ENCODE peak calls at places on chromosomes 1 and 21, in five cellular contexts. H, S, A, Q and G are unnamed samples. For H3K4me1, the result is how much of the 10 kb centered on the place peaks cover.

GRCh38 chr1:9115656-9116205 is 13.2 kb downstream of the GPR157 start:
- DNase-seq in H (no peak), S (no peak), A (no peak), Q (no peak), G (peak)

GRCh38 chr1:25809283-25809926 is 9.4 kb downstream of the SELENON start:
- DNase-seq in H (no peak), S (no peak), A (peak), Q (no peak), G (no peak)

GRCh38 chr1:190084552-190084951 is 393.1 kb downstream of the BRINP3 start:
- DNase-seq in H (no peak), S (no peak), A (no peak), Q (peak), G (no peak)

GRCh38 chr1:222732216-222733159 is 4.5 kb upstream of the FAM177B start:
- DNase-seq in H (no peak), S (no peak), A (no peak), Q (no peak), G (no peak)

GRCh38 chr1:204102719-204103118 is 29.8 kb downstream of the SOX13 start:
- DNase-seq in H (no peak), S (no peak), A (no peak), Q (no peak), G (no peak)

GRCh38 chr1:71651229-71651628 is 570.4 kb upstream of the ZRANB2 start:
- DNase-seq in H (no peak), S (no peak), A (no peak), Q (no peak), G (no peak)

GRCh38 chr21:39046236-39046911 is 136.9 kb downstream of the PSMG1 start:
- DNase-seq in H (no peak), S (no peak), A (no peak), Q (no peak), G (no peak)

GRCh38 chr1:199009447-199009846 is 370.6 kb downstream of the PTPRC start:
- DNase-seq in H (no peak), S (no peak), A (no peak), Q (no peak), G (no peak)

GRCh38 chr1:8816831-8817412 is 518 bp downstream of the RERE start:
- DNase-seq in H (peak), S (peak), A (peak), Q (no peak), G (peak)

GRCh38 chr1:70528591-70529333 is 117.7 kb downstream of the CTH start:
- DNase-seq in H (peak), S (peak), A (no peak), Q (peak), G (no peak)

GRCh38 chr1:36432616-36433015 is 17.6 kb downstream of the OSCP1 start:
- DNase-seq in H (peak), S (no peak), A (peak), Q (no peak), G (no peak)

GRCh38 chr1:205003358-205004145 is 39.5 kb upstream of the CNTN2 start:
- DNase-seq in H (no peak), S (no peak), A (no peak), Q (no peak), G (no peak)

GRCh38 chr1:7225711-7226505 is 440.7 kb downstream of the CAMTA1 start:
- DNase-seq in H (no peak), S (no peak), A (no peak), Q (no peak), G (no peak)

GRCh38 chr1:36475341-36475740 is 7.4 kb downstream of the CSF3R start:
- DNase-seq in H (no peak), S (no peak), A (no peak), Q (no peak), G (no peak)

GRCh38 chr1:213499444-213499843 is 448.4 kb downstream of the RPS6KC1 start:
- DNase-seq in H (no peak), S (no peak), A (no peak), Q (no peak), G (no peak)

GRCh38 chr21:38913120-38913975 is 107.6 kb downstream of the ETS2 start:
- DNase-seq in H (peak), S (peak), A (peak), Q (peak), G (peak)

GRCh38 chr1:6347641-6348487 is 45.7 kb downstream of the ACOT7 start:
- DNase-seq in H (peak), S (no peak), A (peak), Q (peak), G (no peak)

GRCh38 chr1:208834346-208835081 is 590.3 kb upstream of the PLXNA2 start:
- DNase-seq in H (no peak), S (no peak), A (no peak), Q (no peak), G (no peak)

GRCh38 chr1:173934440-173934839 is 17.3 kb upstream of the SERPINC1 start:
- DNase-seq in H (no peak), S (no peak), A (no peak), Q (no peak), G (no peak)

GRCh38 chr1:38500352-38500751 is 359.2 kb downstream of the RRAGC start:
- DNase-seq in H (no peak), S (no peak), A (no peak), Q (no peak), G (no peak)

GRCh38 chr1:1435094-1435903 is at the start of gene VWA1:
- DNase-seq in H (peak), S (peak), A (peak), Q (peak), G (peak)

GRCh38 chr1:235913311-235913710 is 46.6 kb upstream of the LYST start:
- DNase-seq in H (no peak), S (no peak), A (no peak), Q (no peak), G (no peak)

GRCh38 chr1:34985063-34985770 is at the start of gene TMEM35B:
- DNase-seq in H (peak), S (peak), A (peak), Q (peak), G (peak)

GRCh38 chr21:41612674-41613250 is 104.8 kb upstream of the TMPRSS2 start:
- DNase-seq in H (peak), S (peak), A (peak), Q (peak), G (peak)

GRCh38 chr1:67110352-67110751 is 24.4 kb downstream of the C1orf141 start:
- DNase-seq in H (no peak), S (no peak), A (no peak), Q (no peak), G (no peak)

GRCh38 chr1:58883037-58883887 is 99.4 kb upstream of the JUN start:
- DNase-seq in H (peak), S (peak), A (peak), Q (peak), G (peak)

GRCh38 chr1:155128469-155128754 is 736 bp downstream of the EFNA1 start:
- DNase-seq in H (no peak), S (no peak), A (no peak), Q (no peak), G (no peak)

GRCh38 chr1:155130272-155131006 is 2.8 kb downstream of the EFNA1 start:
- DNase-seq in H (no peak), S (no peak), A (no peak), Q (no peak), G (no peak)

GRCh38 chr1:155127672-155128468 is at the start of gene EFNA1:
- DNase-seq in H (peak), S (no peak), A (peak), Q (peak), G (peak)

GRCh38 chr1:155127105-155127671 is 488 bp upstream of the EFNA1 start:
- DNase-seq in H (peak), S (peak), A (peak), Q (peak), G (peak)

DNA sequence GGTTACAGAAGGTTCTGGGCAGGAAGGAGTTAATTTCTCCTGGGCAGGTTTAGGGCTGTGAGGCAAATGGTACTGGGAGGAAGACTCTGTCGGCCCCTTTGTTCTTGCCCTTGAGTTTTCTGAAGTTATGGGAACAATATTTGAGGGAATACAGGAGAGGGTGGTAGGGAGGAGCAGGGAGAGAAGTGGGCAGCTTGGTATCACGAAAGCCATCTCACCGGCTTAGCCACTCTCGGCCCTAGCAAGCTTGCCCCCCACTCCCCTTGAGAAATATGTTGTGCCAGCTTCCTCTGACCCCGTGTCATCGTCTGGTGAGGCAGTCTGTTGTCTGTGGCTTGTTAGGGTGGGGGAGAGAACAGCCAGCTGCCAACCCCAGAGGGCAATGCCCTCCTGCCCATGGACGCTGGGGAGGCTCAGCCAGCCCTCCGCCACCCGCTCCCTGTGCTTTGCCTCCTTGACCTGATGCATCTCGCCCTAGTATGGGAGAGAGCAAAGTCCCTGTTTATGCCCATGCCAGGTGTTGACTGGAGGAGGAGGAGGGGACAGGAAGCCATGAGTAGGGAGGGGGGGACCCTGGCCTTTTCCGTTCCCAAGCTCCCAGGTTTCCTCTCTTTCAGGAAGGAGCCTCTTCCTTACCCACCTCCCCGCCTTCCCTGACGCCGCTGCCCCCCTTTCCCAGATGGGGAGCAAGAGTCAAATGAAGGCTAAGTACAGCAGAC is 1.2 kb downstream of the EFNA1 start:
- DNase-seq in H (peak), S (no peak), A (peak), Q (peak), G (no peak)
- TF ChIP-seq POLR2A in H (peak), S (no peak), A (no peak), Q (no peak), G (no peak)

GRCh38 chr21:42760977-42761751 is 107.7 kb downstream of the PDE9A start:
- DNase-seq in H (no peak), S (no peak), A (no peak), Q (no peak), G (no peak)

GRCh38 chr21:42758721-42759593 is 105.5 kb downstream of the PDE9A start:
- DNase-seq in H (no peak), S (no peak), A (no peak), Q (no peak), G (no peak)

GRCh38 chr21:42759594-42759927 is 106.1 kb downstream of the PDE9A start:
- DNase-seq in H (no peak), S (no peak), A (no peak), Q (no peak), G (no peak)

GRCh38 chr21:42761776-42762335 is 108.4 kb downstream of the PDE9A start:
- DNase-seq in H (no peak), S (no peak), A (no peak), Q (no peak), G (no peak)

GRCh38 chr21:42760361-42760970 is 107.0 kb downstream of the PDE9A start:
- DNase-seq in H (no peak), S (no peak), A (no peak), Q (no peak), G (no peak)
- H3K4me1 ChIP-seq in H (under half), S (under half), A (under half), Q (under half), G (under half)

GRCh38 chr1:178955391-178955954 is 70.2 kb upstream of the FAM20B start:
- DNase-seq in H (no peak), S (no peak), A (no peak), Q (no peak), G (no peak)
- TF ChIP-seq POLR2A in H (no peak), S (no peak), A (no peak), Q (no peak), G (no peak)

GRCh38 chr1:193514397-193514796 is 328.0 kb upstream of the B3GALT2 start:
- DNase-seq in H (no peak), S (no peak), A (no peak), Q (no peak), G (no peak)

GRCh38 chr1:193516755-193517388 is 330.5 kb upstream of the B3GALT2 start:
- DNase-seq in H (no peak), S (no peak), A (no peak), Q (no peak), G (no peak)

DNA sequence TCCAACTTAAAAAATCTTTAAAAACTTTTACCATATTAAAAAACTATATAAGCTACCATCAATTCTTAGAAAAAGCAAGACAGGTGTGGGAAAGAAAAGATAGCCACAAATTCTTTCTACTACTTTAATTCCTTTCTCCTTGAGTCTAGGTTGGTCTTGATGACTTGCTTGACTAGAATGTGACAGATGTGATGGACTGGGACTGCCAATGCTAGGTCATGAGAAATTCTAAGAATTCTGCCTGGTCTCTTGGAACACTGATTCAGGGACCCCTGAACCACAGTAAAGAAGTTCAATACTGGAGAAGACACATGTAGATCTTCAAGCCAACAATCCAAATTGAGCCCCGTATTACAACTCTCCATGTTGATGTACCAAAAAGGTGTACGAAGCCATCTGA is 326.6 kb upstream of the B3GALT2 start:
- DNase-seq in H (no peak), S (no peak), A (no peak), Q (no peak), G (no peak)
- H3K4me1 ChIP-seq in H (under half), S (under half), A (under half), Q (under half), G (under half)

DNA sequence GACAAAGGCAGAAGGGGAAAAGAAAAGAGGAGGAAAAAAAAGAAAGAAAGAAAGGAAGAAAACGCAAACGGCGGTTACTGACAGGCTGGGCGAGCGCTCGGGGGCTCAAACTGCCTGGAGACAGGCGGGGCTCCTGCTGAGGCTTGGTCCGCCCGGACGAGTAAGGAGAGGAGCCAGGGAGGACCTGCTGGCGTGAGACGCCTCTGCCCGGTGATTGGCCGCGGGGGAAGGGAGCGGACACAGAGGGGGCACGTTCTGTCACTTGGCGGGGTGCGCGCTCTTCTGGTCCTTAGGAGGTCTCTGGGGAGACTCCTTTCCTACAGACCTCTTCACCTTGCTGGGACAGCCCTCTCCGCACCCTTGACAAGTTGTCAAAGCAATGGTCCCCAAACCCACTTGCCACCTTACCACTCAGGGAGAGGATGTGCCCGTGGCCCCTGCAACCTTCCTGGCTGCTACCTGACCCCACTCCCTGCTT is 791 bp upstream of the PIK3R3 start:
- DNase-seq in H (no peak), S (no peak), A (no peak), Q (no peak), G (no peak)
- TF ChIP-seq POLR2A in H (no peak), S (no peak), A (no peak), Q (peak), G (no peak)

DNA sequence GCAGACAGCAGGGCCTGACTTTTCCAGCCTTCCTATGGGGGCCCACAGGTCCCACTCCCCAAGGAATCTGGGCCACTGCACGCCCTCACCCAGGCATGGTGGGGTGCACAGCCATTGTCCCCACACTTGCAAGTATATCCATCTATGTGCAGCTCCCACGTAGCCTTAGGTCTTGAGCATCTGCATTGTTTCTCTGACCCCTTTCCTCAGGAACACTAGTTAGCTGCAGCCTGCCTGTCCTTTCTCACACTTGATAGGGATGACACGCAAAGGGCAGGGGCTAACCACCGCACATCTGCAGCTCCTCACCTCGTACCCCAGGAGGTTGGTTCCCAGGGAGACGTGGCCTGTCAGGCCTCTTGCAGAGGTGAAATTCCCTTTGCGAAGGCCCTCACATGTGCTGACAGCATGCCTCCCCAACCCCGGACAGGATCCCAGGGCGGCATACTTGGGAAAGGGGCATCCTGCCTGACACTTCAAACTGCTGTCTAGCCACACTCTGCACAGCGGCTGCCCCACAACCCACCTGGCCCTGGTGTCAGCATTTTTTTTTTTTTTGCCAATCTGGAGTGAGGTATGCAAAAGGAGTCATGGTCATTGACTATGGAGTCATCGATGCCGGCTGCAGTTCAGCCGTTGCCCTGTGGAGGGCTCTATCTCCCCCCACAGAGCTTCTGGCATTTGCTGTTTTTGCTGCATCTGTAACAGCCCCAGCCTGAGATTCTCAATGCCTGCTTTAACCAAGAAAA is 5.0 kb downstream of the JMJD4 start:
- DNase-seq in H (no peak), S (peak), A (no peak), Q (peak), G (peak)
- H3K4me1 ChIP-seq in H (half or more), S (under half), A (under half), Q (under half), G (under half)

DNA sequence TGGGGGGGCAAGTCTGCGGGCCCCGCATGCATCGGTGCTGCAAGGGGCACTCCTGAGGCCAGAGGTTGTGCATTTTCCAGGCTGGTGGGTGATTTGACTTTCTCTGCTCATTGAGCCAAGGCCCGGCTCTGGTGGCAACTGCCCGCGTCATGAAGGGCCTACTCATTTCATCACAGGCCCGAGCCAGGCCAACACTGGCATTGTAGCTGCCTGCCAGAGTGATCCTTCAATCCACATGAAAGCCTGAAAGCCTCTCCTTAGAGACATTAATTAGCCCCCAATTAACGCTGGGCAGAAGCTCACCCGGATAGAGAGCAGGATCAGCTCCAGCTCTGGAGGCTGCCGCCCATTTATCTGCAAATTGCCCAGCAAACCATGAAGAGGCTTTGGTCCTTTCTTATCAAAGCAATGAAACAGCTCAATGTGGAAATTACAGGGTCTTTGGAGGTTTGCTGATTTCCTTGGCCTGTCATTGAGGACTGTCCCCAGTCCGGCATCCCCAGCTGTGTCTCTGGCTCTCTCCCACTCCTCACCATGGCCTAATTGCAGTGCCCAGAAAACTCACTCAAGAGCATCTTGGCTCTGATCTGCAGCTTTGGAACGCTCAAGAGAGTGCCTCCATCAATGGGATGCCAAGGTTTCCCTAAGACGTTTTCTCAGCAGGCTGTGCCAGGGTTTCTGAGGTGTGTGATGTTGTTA is 50.4 kb upstream of the STUM start:
- DNase-seq in H (no peak), S (no peak), A (peak), Q (no peak), G (no peak)
- TF ChIP-seq POLR2A in H (no peak), S (no peak), A (no peak), Q (no peak), G (no peak)

GRCh38 chr1:91790296-91790851 is 95.6 kb downstream of the TGFBR3 start:
- DNase-seq in H (no peak), S (no peak), A (no peak), Q (no peak), G (no peak)

GRCh38 chr1:91784616-91785015 is 101.3 kb downstream of the TGFBR3 start:
- DNase-seq in H (no peak), S (no peak), A (no peak), Q (no peak), G (no peak)

GRCh38 chr1:91791103-91791502 is 94.8 kb downstream of the TGFBR3 start:
- DNase-seq in H (no peak), S (no peak), A (no peak), Q (no peak), G (no peak)

GRCh38 chr1:91789273-91789997 is 96.5 kb downstream of the TGFBR3 start:
- DNase-seq in H (no peak), S (no peak), A (no peak), Q (no peak), G (no peak)

DNA sequence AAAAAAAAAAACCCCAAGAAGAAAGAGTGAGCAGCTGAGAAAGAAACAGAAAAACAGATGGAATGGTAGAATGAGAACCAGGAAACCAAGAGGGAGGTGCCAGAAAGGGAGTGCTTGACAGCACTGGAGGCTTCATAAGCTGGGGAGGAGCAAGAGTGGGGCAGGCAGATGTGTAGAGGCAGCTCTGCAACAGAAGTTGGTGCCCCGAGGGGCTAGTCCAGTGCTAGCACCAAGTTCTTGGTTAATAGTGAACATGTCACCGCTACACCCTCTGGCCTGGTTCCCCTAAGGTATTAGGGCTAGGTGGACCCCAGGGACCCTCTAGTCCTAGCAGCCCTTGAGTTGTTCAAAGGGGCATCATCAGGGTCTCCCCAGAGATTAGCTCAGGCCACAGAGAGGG is 98.0 kb downstream of the TGFBR3 start:
- DNase-seq in H (no peak), S (no peak), A (no peak), Q (no peak), G (no peak)
- H3K4me1 ChIP-seq in H (under half), S (under half), A (under half), Q (under half), G (under half)